ENCODE peak calls at places on chromosomes 5 and 9, in six cellular contexts. One of them, this sample, is unnamed.

GRCh38 chr5:149837680-149838269 is 106.8 kb downstream of the PDE6A start:
- DNase-seq in endodermal cell: peak; percentile 93
- DNase-seq in body of pancreas: peak; percentile 42
- DNase-seq in cardiac muscle cell: peak; percentile 68
- DNase-seq in mesenchymal stem cell: peak; percentile 77
- DNase-seq in SJSA1: peak; percentile 86
- DNase-seq in this sample: peak; percentile 94

GRCh38 chr9:91119147-91119546 is 242.6 kb downstream of the AUH start:
- DNase-seq in endodermal cell: no peak
- DNase-seq in body of pancreas: no peak
- DNase-seq in cardiac muscle cell: no peak
- DNase-seq in mesenchymal stem cell: peak; percentile 73
- DNase-seq in SJSA1: no peak
- DNase-seq in this sample: peak; percentile 33

GRCh38 chr5:62779010-62779422 is 200.4 kb downstream of the LRRC70 start:
- DNase-seq in endodermal cell: no peak
- DNase-seq in body of pancreas: peak; percentile 13
- DNase-seq in cardiac muscle cell: peak; percentile 80
- DNase-seq in mesenchymal stem cell: peak; percentile 66
- DNase-seq in SJSA1: no peak
- DNase-seq in this sample: peak; percentile 80

GRCh38 chr5:38329132-38329715 is 70.9 kb downstream of the EGFLAM start:
- DNase-seq in endodermal cell: peak; percentile 52
- DNase-seq in body of pancreas: no peak
- DNase-seq in cardiac muscle cell: no peak
- DNase-seq in mesenchymal stem cell: peak; percentile 8
- DNase-seq in SJSA1: peak; percentile 93
- DNase-seq in this sample: peak; percentile 20

GRCh38 chr5:135137146-135137915 is 103.3 kb upstream of the PITX1 start:
- DNase-seq in endodermal cell: no peak
- DNase-seq in body of pancreas: no peak
- DNase-seq in cardiac muscle cell: no peak
- DNase-seq in mesenchymal stem cell: no peak
- DNase-seq in SJSA1: peak; percentile 38
- DNase-seq in this sample: no peak

GRCh38 chr9:78013924-78014323 is 17.7 kb downstream of the GNAQ start:
- DNase-seq in endodermal cell: no peak
- DNase-seq in body of pancreas: no peak
- DNase-seq in cardiac muscle cell: no peak
- DNase-seq in mesenchymal stem cell: no peak
- DNase-seq in SJSA1: no peak
- DNase-seq in this sample: no peak

GRCh38 chr5:142426129-142426641 is 101.4 kb upstream of the SPRY4 start:
- DNase-seq in endodermal cell: peak; percentile 63
- DNase-seq in body of pancreas: peak; percentile 28
- DNase-seq in cardiac muscle cell: no peak
- DNase-seq in mesenchymal stem cell: peak; percentile 81
- DNase-seq in SJSA1: peak; percentile 93
- DNase-seq in this sample: no peak

GRCh38 chr5:71882826-71883744 is 164.0 kb downstream of the CARTPT start:
- DNase-seq in endodermal cell: no peak
- DNase-seq in body of pancreas: no peak
- DNase-seq in cardiac muscle cell: no peak
- DNase-seq in mesenchymal stem cell: peak; percentile 34
- DNase-seq in SJSA1: peak; percentile 90
- DNase-seq in this sample: no peak

GRCh38 chr5:108521841-108522506 is 140.1 kb upstream of the FBXL17 start:
- DNase-seq in endodermal cell: peak; percentile 65
- DNase-seq in body of pancreas: no peak
- DNase-seq in cardiac muscle cell: peak; percentile 77
- DNase-seq in mesenchymal stem cell: peak; percentile 80
- DNase-seq in SJSA1: no peak
- DNase-seq in this sample: peak; percentile 40

GRCh38 chr5:149471406-149472183 is 79.6 kb downstream of the CSNK1A1 start:
- DNase-seq in endodermal cell: peak; percentile 67
- DNase-seq in body of pancreas: peak; percentile 64
- DNase-seq in cardiac muscle cell: no peak
- DNase-seq in mesenchymal stem cell: peak; percentile 74
- DNase-seq in SJSA1: no peak
- DNase-seq in this sample: no peak

GRCh38 chr5:54905942-54906537 is 79.4 kb downstream of the ESM1 start:
- DNase-seq in endodermal cell: peak; percentile 88
- DNase-seq in body of pancreas: peak; percentile 80
- DNase-seq in cardiac muscle cell: peak; percentile 78
- DNase-seq in mesenchymal stem cell: peak; percentile 72
- DNase-seq in SJSA1: peak; percentile 57
- DNase-seq in this sample: peak; percentile 41

GRCh38 chr5:177412603-177413233 is 3.4 kb upstream of the F12 start:
- DNase-seq in endodermal cell: no peak
- DNase-seq in body of pancreas: no peak
- DNase-seq in cardiac muscle cell: no peak
- DNase-seq in mesenchymal stem cell: no peak
- DNase-seq in SJSA1: no peak
- DNase-seq in this sample: no peak

GRCh38 chr5:54226215-54226614 is 84.2 kb downstream of the ARL15 start:
- DNase-seq in endodermal cell: no peak
- DNase-seq in body of pancreas: no peak
- DNase-seq in cardiac muscle cell: no peak
- DNase-seq in mesenchymal stem cell: no peak
- DNase-seq in SJSA1: no peak
- DNase-seq in this sample: no peak

GRCh38 chr9:94865599-94866456 is 139.3 kb downstream of the AOPEP start:
- DNase-seq in endodermal cell: peak; percentile 46
- DNase-seq in body of pancreas: no peak
- DNase-seq in cardiac muscle cell: no peak
- DNase-seq in mesenchymal stem cell: peak; percentile 62
- DNase-seq in SJSA1: peak; percentile 46
- DNase-seq in this sample: no peak

GRCh38 chr5:147642666-147643065 is 132.8 kb upstream of the DPYSL3 start:
- DNase-seq in endodermal cell: no peak
- DNase-seq in body of pancreas: no peak
- DNase-seq in cardiac muscle cell: no peak
- DNase-seq in mesenchymal stem cell: no peak
- DNase-seq in SJSA1: no peak
- DNase-seq in this sample: no peak

GRCh38 chr9:88831783-88832407 is 159.4 kb upstream of the S1PR3 start:
- DNase-seq in endodermal cell: peak; percentile 51
- DNase-seq in body of pancreas: no peak
- DNase-seq in cardiac muscle cell: peak; percentile 28
- DNase-seq in mesenchymal stem cell: no peak
- DNase-seq in SJSA1: no peak
- DNase-seq in this sample: no peak

GRCh38 chr5:39424751-39425524 is at the start of gene DAB2:
- DNase-seq in endodermal cell: peak; percentile 96
- DNase-seq in body of pancreas: peak; percentile 68
- DNase-seq in cardiac muscle cell: peak; percentile 88
- DNase-seq in mesenchymal stem cell: peak; percentile 98
- DNase-seq in SJSA1: peak; percentile 99
- DNase-seq in this sample: peak; percentile 86

GRCh38 chr9:83304686-83305085 is 233.5 kb downstream of the FRMD3 start:
- DNase-seq in endodermal cell: no peak
- DNase-seq in body of pancreas: peak; percentile 88
- DNase-seq in cardiac muscle cell: no peak
- DNase-seq in mesenchymal stem cell: no peak
- DNase-seq in SJSA1: no peak
- DNase-seq in this sample: peak; percentile 15

GRCh38 chr5:31617867-31618266 is 21.1 kb upstream of the PDZD2 start:
- DNase-seq in endodermal cell: no peak
- DNase-seq in body of pancreas: no peak
- DNase-seq in cardiac muscle cell: no peak
- DNase-seq in mesenchymal stem cell: no peak
- DNase-seq in SJSA1: no peak
- DNase-seq in this sample: no peak

GRCh38 chr9:80175286-80175906 is 603.6 kb downstream of the TLE4 start:
- DNase-seq in endodermal cell: no peak
- DNase-seq in body of pancreas: peak; percentile 40
- DNase-seq in cardiac muscle cell: peak; percentile 49
- DNase-seq in mesenchymal stem cell: peak; percentile 52
- DNase-seq in SJSA1: no peak
- DNase-seq in this sample: no peak

GRCh38 chr5:58240286-58240685 is 219.6 kb downstream of the PLK2 start:
- DNase-seq in endodermal cell: no peak
- DNase-seq in body of pancreas: no peak
- DNase-seq in cardiac muscle cell: no peak
- DNase-seq in mesenchymal stem cell: peak; percentile 38
- DNase-seq in SJSA1: no peak
- DNase-seq in this sample: no peak

GRCh38 chr5:151954271-151954670 is 29.6 kb upstream of the GLRA1 start:
- DNase-seq in endodermal cell: no peak
- DNase-seq in body of pancreas: no peak
- DNase-seq in cardiac muscle cell: no peak
- DNase-seq in mesenchymal stem cell: no peak
- DNase-seq in SJSA1: no peak
- DNase-seq in this sample: no peak

GRCh38 chr5:175383350-175383749 is 60.6 kb downstream of the DRD1 start:
- DNase-seq in endodermal cell: no peak
- DNase-seq in body of pancreas: no peak
- DNase-seq in cardiac muscle cell: no peak
- DNase-seq in mesenchymal stem cell: no peak
- DNase-seq in SJSA1: no peak
- DNase-seq in this sample: peak; percentile 34

GRCh38 chr5:87924451-87924850 is 344.2 kb downstream of the TMEM161B start:
- DNase-seq in endodermal cell: peak; percentile 71
- DNase-seq in body of pancreas: no peak
- DNase-seq in cardiac muscle cell: no peak
- DNase-seq in mesenchymal stem cell: no peak
- DNase-seq in SJSA1: no peak
- DNase-seq in this sample: no peak

DNA sequence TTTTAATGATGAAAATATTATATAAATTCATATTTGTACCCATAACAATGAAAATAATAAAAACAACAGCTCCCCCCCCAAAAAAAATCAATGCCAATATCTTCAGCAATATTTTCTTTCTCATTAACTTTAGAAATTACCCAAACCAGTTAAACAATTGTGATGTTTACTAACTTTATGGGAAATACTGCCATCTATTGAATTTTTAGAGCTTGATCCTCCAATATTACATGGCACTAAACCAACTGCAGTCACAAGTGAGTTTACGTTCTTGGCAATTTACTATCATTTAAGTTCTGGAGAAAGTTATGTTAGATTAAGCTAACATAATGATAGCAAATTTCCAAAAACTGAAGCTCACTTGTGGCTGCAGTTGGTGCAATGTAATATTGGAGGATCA is 379.6 kb downstream of the CDH18 start:
- DNase-seq in endodermal cell: no peak
- DNase-seq in body of pancreas: no peak
- DNase-seq in cardiac muscle cell: no peak
- DNase-seq in mesenchymal stem cell: peak; percentile 3
- DNase-seq in SJSA1: no peak
- DNase-seq in this sample: no peak
- H3K4me3 ChIP-seq in endodermal cell: no peak overlapping the region
- H3K4me3 ChIP-seq in body of pancreas: no peak overlapping the region
- H3K4me3 ChIP-seq in cardiac muscle cell: no peak overlapping the region
- H3K4me3 ChIP-seq in mesenchymal stem cell: no peak overlapping the region
- H3K4me3 ChIP-seq in SJSA1: no peak overlapping the region
- H3K4me3 ChIP-seq in this sample: no peak overlapping the region

DNA sequence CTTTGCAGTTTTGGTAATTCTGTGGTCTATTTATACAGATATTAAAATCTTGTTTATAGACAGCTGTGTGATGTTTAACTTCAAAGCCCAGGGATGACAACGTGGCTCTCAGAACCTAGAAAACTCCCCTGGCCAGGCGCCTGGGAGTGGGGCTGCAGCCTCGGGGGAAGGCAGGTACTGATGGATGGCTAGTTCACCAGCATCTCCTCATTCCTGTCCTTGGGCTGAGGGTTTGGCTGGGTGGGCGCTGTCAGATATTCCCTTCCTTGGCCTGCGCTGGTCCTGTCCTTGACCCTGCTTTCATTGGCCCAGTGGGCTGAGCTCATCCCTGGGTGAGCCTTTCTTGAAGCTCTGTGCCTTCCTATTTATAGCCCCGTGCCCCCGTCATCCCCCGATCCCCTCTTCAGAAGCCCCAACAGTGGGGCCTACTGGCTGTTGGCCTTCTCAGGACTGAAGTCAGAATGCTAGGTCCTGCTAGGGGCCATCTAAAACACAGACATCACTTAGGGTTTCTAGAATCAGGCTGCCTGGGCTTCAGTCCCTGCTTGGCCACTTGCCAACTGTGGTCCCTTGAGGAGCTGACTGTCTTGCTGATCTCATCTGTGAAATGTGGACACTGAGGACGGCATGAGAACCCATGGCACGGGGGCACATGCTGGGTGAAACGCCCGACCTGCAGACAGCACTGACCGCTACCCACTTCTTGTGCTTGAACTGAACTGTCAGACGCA is 20.9 kb downstream of the SH3GLB2 start:
- DNase-seq in endodermal cell: no peak
- DNase-seq in body of pancreas: peak; percentile 28
- DNase-seq in cardiac muscle cell: peak; percentile 29
- DNase-seq in mesenchymal stem cell: no peak
- DNase-seq in SJSA1: no peak
- DNase-seq in this sample: no peak
- H3K36me3 ChIP-seq in endodermal cell: peaks cover 44% of the 10 kb centered on the region
- H3K36me3 ChIP-seq in body of pancreas: no peaks in the 10 kb centered on the region
- H3K36me3 ChIP-seq in cardiac muscle cell: peaks cover 27% of the 10 kb centered on the region
- H3K36me3 ChIP-seq in mesenchymal stem cell: peaks cover 92% of the 10 kb centered on the region
- H3K36me3 ChIP-seq in SJSA1: peaks cover 60% of the 10 kb centered on the region
- H3K36me3 ChIP-seq in this sample: peaks cover 29% of the 10 kb centered on the region

DNA sequence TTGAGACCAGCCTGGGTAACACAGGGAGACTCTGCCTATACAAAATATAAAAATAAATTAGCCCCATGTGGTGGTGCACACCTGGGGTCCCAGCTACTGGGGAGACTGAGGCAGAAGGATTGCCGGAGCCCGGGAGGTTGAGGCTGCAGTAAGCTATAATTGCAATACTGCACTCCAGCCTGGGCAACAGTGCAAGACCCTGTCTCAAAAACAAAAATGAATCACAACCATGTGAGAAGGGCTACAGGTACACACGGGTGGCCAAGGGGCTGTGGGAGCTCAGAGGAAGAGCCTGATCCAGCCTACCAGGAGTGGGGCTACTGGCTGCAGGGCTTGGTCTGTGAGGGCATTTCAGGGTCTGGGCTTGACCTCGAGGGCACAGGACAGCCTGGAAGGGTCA is 55.2 kb upstream of the STXBP1 start:
- DNase-seq in endodermal cell: no peak
- DNase-seq in body of pancreas: no peak
- DNase-seq in cardiac muscle cell: no peak
- DNase-seq in mesenchymal stem cell: no peak
- DNase-seq in SJSA1: no peak
- DNase-seq in this sample: no peak
- H3K4me3 ChIP-seq in endodermal cell: no peak overlapping the region
- H3K4me3 ChIP-seq in body of pancreas: no peak overlapping the region
- H3K4me3 ChIP-seq in cardiac muscle cell: no peak overlapping the region
- H3K4me3 ChIP-seq in mesenchymal stem cell: no peak overlapping the region
- H3K4me3 ChIP-seq in SJSA1: no peak overlapping the region
- H3K4me3 ChIP-seq in this sample: no peak overlapping the region

GRCh38 chr9:75712690-75713089 is 177.8 kb upstream of the PCSK5 start:
- DNase-seq in endodermal cell: no peak
- DNase-seq in body of pancreas: no peak
- DNase-seq in cardiac muscle cell: peak; percentile 39
- DNase-seq in mesenchymal stem cell: no peak
- DNase-seq in SJSA1: no peak
- DNase-seq in this sample: no peak

GRCh38 chr9:75715360-75715759 is 175.1 kb upstream of the PCSK5 start:
- DNase-seq in endodermal cell: no peak
- DNase-seq in body of pancreas: no peak
- DNase-seq in cardiac muscle cell: no peak
- DNase-seq in mesenchymal stem cell: no peak
- DNase-seq in SJSA1: no peak
- DNase-seq in this sample: no peak

GRCh38 chr9:75709698-75710097 is 180.8 kb upstream of the PCSK5 start:
- DNase-seq in endodermal cell: no peak
- DNase-seq in body of pancreas: no peak
- DNase-seq in cardiac muscle cell: no peak
- DNase-seq in mesenchymal stem cell: no peak
- DNase-seq in SJSA1: no peak
- DNase-seq in this sample: peak; percentile 5

GRCh38 chr9:75713373-75713772 is 177.1 kb upstream of the PCSK5 start:
- DNase-seq in endodermal cell: no peak
- DNase-seq in body of pancreas: no peak
- DNase-seq in cardiac muscle cell: no peak
- DNase-seq in mesenchymal stem cell: no peak
- DNase-seq in SJSA1: no peak
- DNase-seq in this sample: no peak
- H3K36me3 ChIP-seq in endodermal cell: no peaks in the 10 kb centered on the region
- H3K36me3 ChIP-seq in body of pancreas: no peaks in the 10 kb centered on the region
- H3K36me3 ChIP-seq in cardiac muscle cell: no peaks in the 10 kb centered on the region
- H3K36me3 ChIP-seq in mesenchymal stem cell: no peaks in the 10 kb centered on the region
- H3K36me3 ChIP-seq in SJSA1: no peaks in the 10 kb centered on the region
- H3K36me3 ChIP-seq in this sample: no peaks in the 10 kb centered on the region

This sample was measured in H7.